ENCODE peak calls at places on chromosome 21, in seven cellular contexts. One of them, this sample, is unnamed.

GRCh38 chr21:30818837-30819236 is 5.8 kb upstream of the KRTAP8-1 start:
- DNase-seq in NCI-H1105 treated with DMSO at 0.1 percent for 48 hours: no peak
- DNase-seq in activated CD8-positive, alpha-beta memory T cell treated with anti-CD3 and anti-CD28 coated beads for 4 hours: no peak
- DNase-seq in HEK293T: no peak
- DNase-seq in NCI-H146: no peak
- DNase-seq in occipital lobe: no peak
- DNase-seq in foreskin fibroblast: no peak
- DNase-seq in this sample: no peak

GRCh38 chr21:31383770-31384169 is 39.7 kb upstream of the TIAM1 start:
- DNase-seq in NCI-H1105 treated with DMSO at 0.1 percent for 48 hours: no peak
- DNase-seq in activated CD8-positive, alpha-beta memory T cell treated with anti-CD3 and anti-CD28 coated beads for 4 hours: no peak
- DNase-seq in HEK293T: no peak
- DNase-seq in NCI-H146: no peak
- DNase-seq in occipital lobe: no peak
- DNase-seq in foreskin fibroblast: no peak
- DNase-seq in this sample: no peak

GRCh38 chr21:36788116-36788515 is 89.2 kb downstream of the SIM2 start:
- DNase-seq in NCI-H1105 treated with DMSO at 0.1 percent for 48 hours: no peak
- DNase-seq in activated CD8-positive, alpha-beta memory T cell treated with anti-CD3 and anti-CD28 coated beads for 4 hours: no peak
- DNase-seq in HEK293T: no peak
- DNase-seq in NCI-H146: no peak
- DNase-seq in occipital lobe: no peak
- DNase-seq in foreskin fibroblast: peak; percentile 36
- DNase-seq in this sample: no peak

GRCh38 chr21:17189963-17190362 is 322.9 kb upstream of the CXADR start:
- DNase-seq in NCI-H1105 treated with DMSO at 0.1 percent for 48 hours: no peak
- DNase-seq in activated CD8-positive, alpha-beta memory T cell treated with anti-CD3 and anti-CD28 coated beads for 4 hours: no peak
- DNase-seq in HEK293T: no peak
- DNase-seq in NCI-H146: no peak
- DNase-seq in occipital lobe: no peak
- DNase-seq in foreskin fibroblast: no peak
- DNase-seq in this sample: no peak

GRCh38 chr21:29184047-29184446 is 53.6 kb downstream of the MAP3K7CL start:
- DNase-seq in NCI-H1105 treated with DMSO at 0.1 percent for 48 hours: no peak
- DNase-seq in activated CD8-positive, alpha-beta memory T cell treated with anti-CD3 and anti-CD28 coated beads for 4 hours: no peak
- DNase-seq in HEK293T: no peak
- DNase-seq in NCI-H146: no peak
- DNase-seq in occipital lobe: no peak
- DNase-seq in foreskin fibroblast: no peak
- DNase-seq in this sample: no peak

GRCh38 chr21:33022828-33023573 is 2.7 kb upstream of the OLIG2 start:
- DNase-seq in NCI-H1105 treated with DMSO at 0.1 percent for 48 hours: peak; percentile 15
- DNase-seq in activated CD8-positive, alpha-beta memory T cell treated with anti-CD3 and anti-CD28 coated beads for 4 hours: no peak
- DNase-seq in HEK293T: no peak
- DNase-seq in NCI-H146: no peak
- DNase-seq in occipital lobe: no peak
- DNase-seq in foreskin fibroblast: no peak
- DNase-seq in this sample: no peak

GRCh38 chr21:44932366-44933181 is 7.3 kb upstream of the SLX9 start:
- DNase-seq in NCI-H1105 treated with DMSO at 0.1 percent for 48 hours: peak; percentile 12
- DNase-seq in activated CD8-positive, alpha-beta memory T cell treated with anti-CD3 and anti-CD28 coated beads for 4 hours: peak; percentile 54
- DNase-seq in HEK293T: no peak
- DNase-seq in NCI-H146: no peak
- DNase-seq in occipital lobe: no peak
- DNase-seq in foreskin fibroblast: no peak
- DNase-seq in this sample: no peak

GRCh38 chr21:43923391-43923790 is 58.4 kb downstream of the AGPAT3 start:
- DNase-seq in NCI-H1105 treated with DMSO at 0.1 percent for 48 hours: no peak
- DNase-seq in activated CD8-positive, alpha-beta memory T cell treated with anti-CD3 and anti-CD28 coated beads for 4 hours: no peak
- DNase-seq in HEK293T: no peak
- DNase-seq in NCI-H146: no peak
- DNase-seq in occipital lobe: no peak
- DNase-seq in foreskin fibroblast: peak; percentile 42
- DNase-seq in this sample: no peak

GRCh38 chr21:19368944-19369343 is 965.4 kb upstream of the TMPRSS15 start:
- DNase-seq in NCI-H1105 treated with DMSO at 0.1 percent for 48 hours: no peak
- DNase-seq in activated CD8-positive, alpha-beta memory T cell treated with anti-CD3 and anti-CD28 coated beads for 4 hours: no peak
- DNase-seq in HEK293T: no peak
- DNase-seq in NCI-H146: no peak
- DNase-seq in occipital lobe: no peak
- DNase-seq in foreskin fibroblast: no peak
- DNase-seq in this sample: no peak

GRCh38 chr21:41477641-41478318 is 30.2 kb downstream of the TMPRSS2 start:
- DNase-seq in NCI-H1105 treated with DMSO at 0.1 percent for 48 hours: no peak
- DNase-seq in activated CD8-positive, alpha-beta memory T cell treated with anti-CD3 and anti-CD28 coated beads for 4 hours: no peak
- DNase-seq in HEK293T: no peak
- DNase-seq in NCI-H146: peak; percentile 77
- DNase-seq in occipital lobe: no peak
- DNase-seq in foreskin fibroblast: no peak
- DNase-seq in this sample: no peak

GRCh38 chr21:17512245-17513213 is at the start of gene CXADR:
- DNase-seq in NCI-H1105 treated with DMSO at 0.1 percent for 48 hours: peak; percentile 91
- DNase-seq in activated CD8-positive, alpha-beta memory T cell treated with anti-CD3 and anti-CD28 coated beads for 4 hours: peak; percentile 38
- DNase-seq in HEK293T: peak; percentile 96
- DNase-seq in NCI-H146: peak; percentile 86
- DNase-seq in occipital lobe: peak; percentile 77
- DNase-seq in foreskin fibroblast: no peak
- DNase-seq in this sample: no peak

GRCh38 chr21:45522986-45523385 is 19.3 kb downstream of the SLC19A1 start:
- DNase-seq in NCI-H1105 treated with DMSO at 0.1 percent for 48 hours: no peak
- DNase-seq in activated CD8-positive, alpha-beta memory T cell treated with anti-CD3 and anti-CD28 coated beads for 4 hours: no peak
- DNase-seq in HEK293T: no peak
- DNase-seq in NCI-H146: no peak
- DNase-seq in occipital lobe: no peak
- DNase-seq in foreskin fibroblast: no peak
- DNase-seq in this sample: no peak

GRCh38 chr21:33844104-33844889 is 71.3 kb downstream of the ATP5PO start:
- DNase-seq in NCI-H1105 treated with DMSO at 0.1 percent for 48 hours: no peak
- DNase-seq in activated CD8-positive, alpha-beta memory T cell treated with anti-CD3 and anti-CD28 coated beads for 4 hours: no peak
- DNase-seq in HEK293T: no peak
- DNase-seq in NCI-H146: no peak
- DNase-seq in occipital lobe: no peak
- DNase-seq in foreskin fibroblast: peak; percentile 54
- DNase-seq in this sample: no peak

GRCh38 chr21:36381841-36382589 is 3.2 kb upstream of the CHAF1B start:
- DNase-seq in NCI-H1105 treated with DMSO at 0.1 percent for 48 hours: no peak
- DNase-seq in activated CD8-positive, alpha-beta memory T cell treated with anti-CD3 and anti-CD28 coated beads for 4 hours: no peak
- DNase-seq in HEK293T: no peak
- DNase-seq in NCI-H146: no peak
- DNase-seq in occipital lobe: no peak
- DNase-seq in foreskin fibroblast: no peak
- DNase-seq in this sample: no peak

GRCh38 chr21:45010096-45010495 is 64.3 kb upstream of the ADARB1 start:
- DNase-seq in NCI-H1105 treated with DMSO at 0.1 percent for 48 hours: no peak
- DNase-seq in activated CD8-positive, alpha-beta memory T cell treated with anti-CD3 and anti-CD28 coated beads for 4 hours: no peak
- DNase-seq in HEK293T: no peak
- DNase-seq in NCI-H146: no peak
- DNase-seq in occipital lobe: no peak
- DNase-seq in foreskin fibroblast: no peak
- DNase-seq in this sample: no peak

GRCh38 chr21:34330055-34330454 is 33.8 kb upstream of the KCNE2 start:
- DNase-seq in NCI-H1105 treated with DMSO at 0.1 percent for 48 hours: no peak
- DNase-seq in activated CD8-positive, alpha-beta memory T cell treated with anti-CD3 and anti-CD28 coated beads for 4 hours: no peak
- DNase-seq in HEK293T: no peak
- DNase-seq in NCI-H146: no peak
- DNase-seq in occipital lobe: no peak
- DNase-seq in foreskin fibroblast: no peak
- DNase-seq in this sample: no peak

GRCh38 chr21:46213620-46214286 is 14.8 kb downstream of the LSS start:
- DNase-seq in NCI-H1105 treated with DMSO at 0.1 percent for 48 hours: no peak
- DNase-seq in activated CD8-positive, alpha-beta memory T cell treated with anti-CD3 and anti-CD28 coated beads for 4 hours: no peak
- DNase-seq in HEK293T: no peak
- DNase-seq in NCI-H146: no peak
- DNase-seq in occipital lobe: no peak
- DNase-seq in foreskin fibroblast: no peak
- DNase-seq in this sample: no peak

GRCh38 chr21:36437745-36438128 is 42.2 kb downstream of the CLDN14 start:
- DNase-seq in NCI-H1105 treated with DMSO at 0.1 percent for 48 hours: no peak
- DNase-seq in activated CD8-positive, alpha-beta memory T cell treated with anti-CD3 and anti-CD28 coated beads for 4 hours: no peak
- DNase-seq in HEK293T: no peak
- DNase-seq in NCI-H146: no peak
- DNase-seq in occipital lobe: no peak
- DNase-seq in foreskin fibroblast: peak; percentile 44
- DNase-seq in this sample: no peak

GRCh38 chr21:14712121-14712520 is 166.0 kb upstream of the SAMSN1 start:
- DNase-seq in NCI-H1105 treated with DMSO at 0.1 percent for 48 hours: no peak
- DNase-seq in activated CD8-positive, alpha-beta memory T cell treated with anti-CD3 and anti-CD28 coated beads for 4 hours: no peak
- DNase-seq in HEK293T: no peak
- DNase-seq in NCI-H146: no peak
- DNase-seq in occipital lobe: no peak
- DNase-seq in foreskin fibroblast: no peak
- DNase-seq in this sample: no peak

GRCh38 chr21:20999567-21000169 is 1.5 kb downstream of the NCAM2 start:
- DNase-seq in NCI-H1105 treated with DMSO at 0.1 percent for 48 hours: peak; percentile 59
- DNase-seq in activated CD8-positive, alpha-beta memory T cell treated with anti-CD3 and anti-CD28 coated beads for 4 hours: no peak
- DNase-seq in HEK293T: peak; percentile 51
- DNase-seq in NCI-H146: peak; percentile 42
- DNase-seq in occipital lobe: peak; percentile 26
- DNase-seq in foreskin fibroblast: peak; percentile 23
- DNase-seq in this sample: no peak

GRCh38 chr21:45262616-45263015 is 25.1 kb downstream of the POFUT2 start:
- DNase-seq in NCI-H1105 treated with DMSO at 0.1 percent for 48 hours: no peak
- DNase-seq in activated CD8-positive, alpha-beta memory T cell treated with anti-CD3 and anti-CD28 coated beads for 4 hours: no peak
- DNase-seq in HEK293T: no peak
- DNase-seq in NCI-H146: no peak
- DNase-seq in occipital lobe: no peak
- DNase-seq in foreskin fibroblast: no peak
- DNase-seq in this sample: no peak

GRCh38 chr21:43597052-43597451 is 62.2 kb downstream of the HSF2BP start:
- DNase-seq in NCI-H1105 treated with DMSO at 0.1 percent for 48 hours: no peak
- DNase-seq in activated CD8-positive, alpha-beta memory T cell treated with anti-CD3 and anti-CD28 coated beads for 4 hours: no peak
- DNase-seq in HEK293T: no peak
- DNase-seq in NCI-H146: no peak
- DNase-seq in occipital lobe: no peak
- DNase-seq in foreskin fibroblast: peak; percentile 76
- DNase-seq in this sample: no peak